ENCODE peak calls at places on chromosomes 7 and 10, in seven cellular contexts. A is mammary epithelial cell, Q is PC-9, P is PC-3, Z is transverse colon, K is fibroblast of lung, U is neural progenitor cell. O is an unnamed sample.

GRCh38 chr7:65988084-65988483 is 6.1 kb upstream of the GUSB start:
- DNase-seq in A (no peak), Q (no peak), P (no peak), Z (no peak), K (no peak), U (no peak), O (no peak)

GRCh38 chr7:4797858-4798705 is 22.7 kb downstream of the AP5Z1 start:
- DNase-seq in A (no peak), Q (peak; percentile 62), P (peak; percentile 68), Z (peak; percentile 42), K (peak; percentile 10), U (peak; percentile 83), O (no peak)

GRCh38 chr10:60827791-60828488 is 49.7 kb downstream of the CDK1 start:
- DNase-seq in A (peak; percentile 23), Q (no peak), P (peak; percentile 66), Z (no peak), K (peak; percentile 94), U (no peak), O (peak; percentile 55)

GRCh38 chr10:133529576-133529946 is 2.4 kb downstream of the CYP2E1 start:
- DNase-seq in A (no peak), Q (no peak), P (no peak), Z (no peak), K (no peak), U (no peak), O (no peak)

GRCh38 chr7:41027428-41028115 is 675.3 kb downstream of the INHBA start:
- DNase-seq in A (peak; percentile 83), Q (peak; percentile 53), P (peak; percentile 88), Z (no peak), K (peak; percentile 100), U (no peak), O (peak; percentile 95)

GRCh38 chr7:157007470-157008066 is 2.9 kb downstream of the MNX1 start:
- DNase-seq in A (no peak), Q (no peak), P (no peak), Z (peak; percentile 66), K (no peak), U (peak; percentile 40), O (no peak)

GRCh38 chr7:66306243-66306642 is 101.1 kb downstream of the TPST1 start:
- DNase-seq in A (peak; percentile 84), Q (peak; percentile 46), P (peak; percentile 84), Z (no peak), K (peak; percentile 39), U (no peak), O (peak; percentile 60)

GRCh38 chr10:43202657-43203490 is 64.0 kb downstream of the RASGEF1A start:
- DNase-seq in A (no peak), Q (peak; percentile 67), P (no peak), Z (peak; percentile 46), K (no peak), U (peak; percentile 74), O (no peak)

GRCh38 chr10:95242581-95243317 is 48.1 kb downstream of the PDLIM1 start:
- DNase-seq in A (no peak), Q (peak; percentile 41), P (peak; percentile 73), Z (no peak), K (peak; percentile 48), U (peak; percentile 74), O (no peak)

GRCh38 chr10:71714055-71714454 is 5.5 kb downstream of the C10orf105 start:
- DNase-seq in A (no peak), Q (no peak), P (no peak), Z (no peak), K (no peak), U (no peak), O (no peak)

DNA sequence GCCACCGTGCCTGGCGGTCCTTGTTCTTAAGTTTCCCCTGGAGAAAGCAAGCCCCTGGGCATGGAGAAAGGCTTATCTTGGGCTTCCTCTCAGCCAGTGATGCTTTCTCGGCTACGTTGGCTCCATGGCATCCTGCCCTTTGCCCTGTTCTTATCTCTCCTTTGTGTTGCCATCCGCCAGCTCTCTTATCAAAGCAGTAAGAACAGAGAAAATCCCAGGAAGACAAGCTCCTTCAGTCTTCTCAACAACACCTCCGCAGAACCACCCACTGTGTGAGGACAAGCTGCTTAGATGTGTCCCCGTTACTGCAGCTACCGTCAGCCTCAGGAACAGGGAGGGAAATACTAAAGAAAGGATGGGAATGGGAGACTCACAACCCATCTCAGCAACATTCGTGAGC is 3.3 kb downstream of the PLEKHS1 start:
- DNase-seq in A (no peak), Q (no peak), P (no peak), Z (peak; percentile 67), K (no peak), U (peak; percentile 34), O (no peak)
- H3K27ac ChIP-seq in A (no peak overlapping the region), Q (no peak overlapping the region), P (no peak overlapping the region), Z (peak overlapping the region; percentile 80), K (no peak overlapping the region), U (no peak overlapping the region), O (no peak overlapping the region)

GRCh38 chr10:80537086-80537704 is 507 bp upstream of the SH2D4B start:
- DNase-seq in A (no peak), Q (no peak), P (no peak), Z (no peak), K (no peak), U (peak; percentile 31), O (no peak)

GRCh38 chr10:80538481-80539185 is 931 bp downstream of the SH2D4B start:
- DNase-seq in A (no peak), Q (no peak), P (no peak), Z (no peak), K (no peak), U (no peak), O (no peak)

GRCh38 chr10:80536361-80536835 is 1.3 kb upstream of the SH2D4B start:
- DNase-seq in A (no peak), Q (no peak), P (no peak), Z (no peak), K (no peak), U (no peak), O (no peak)

GRCh38 chr10:80537705-80538480 is at the start of gene SH2D4B:
- DNase-seq in A (no peak), Q (no peak), P (no peak), Z (no peak), K (no peak), U (peak; percentile 27), O (no peak)

GRCh38 chr10:80535671-80536360 is 1.9 kb upstream of the SH2D4B start:
- DNase-seq in A (peak; percentile 34), Q (peak; percentile 80), P (no peak), Z (peak; percentile 85), K (peak; percentile 14), U (peak; percentile 41), O (peak; percentile 45)
- TF ChIP-seq CTCF in A (peak; percentile 72), Q (peak; percentile 89), P (no peak), Z (peak; percentile 63), K (peak; percentile 32), U (peak; percentile 42), O (peak; percentile 90)

DNA sequence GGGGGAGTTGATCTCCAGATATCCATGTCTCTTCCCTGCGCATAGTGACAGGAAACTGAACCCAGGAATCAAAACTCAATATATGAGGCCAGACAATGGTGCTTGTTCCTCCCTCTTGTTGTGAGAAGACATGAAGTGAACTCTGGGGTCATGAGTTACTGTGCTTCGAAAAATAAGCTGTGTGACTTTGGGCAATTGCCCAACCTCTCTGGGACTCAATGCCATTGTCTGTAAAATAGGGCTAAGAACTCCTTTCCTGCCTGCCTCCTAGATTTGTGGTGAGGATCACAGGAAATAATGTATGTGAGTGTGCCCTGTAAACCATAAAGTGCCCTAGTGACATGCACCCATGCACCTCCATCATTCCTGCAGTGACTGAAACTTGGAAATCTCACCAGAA is 48.4 kb downstream of the SYPL1 start:
- DNase-seq in A (no peak), Q (no peak), P (no peak), Z (no peak), K (no peak), U (no peak), O (no peak)
- H3K4me1 ChIP-seq in A (peaks cover 75% of the 10 kb centered on the region), Q (peaks cover 84% of the 10 kb centered on the region), P (peaks cover 57% of the 10 kb centered on the region), Z (peaks cover 57% of the 10 kb centered on the region), K (peaks cover 8% of the 10 kb centered on the region), U (peaks cover 29% of the 10 kb centered on the region), O (peaks cover 30% of the 10 kb centered on the region)

DNA sequence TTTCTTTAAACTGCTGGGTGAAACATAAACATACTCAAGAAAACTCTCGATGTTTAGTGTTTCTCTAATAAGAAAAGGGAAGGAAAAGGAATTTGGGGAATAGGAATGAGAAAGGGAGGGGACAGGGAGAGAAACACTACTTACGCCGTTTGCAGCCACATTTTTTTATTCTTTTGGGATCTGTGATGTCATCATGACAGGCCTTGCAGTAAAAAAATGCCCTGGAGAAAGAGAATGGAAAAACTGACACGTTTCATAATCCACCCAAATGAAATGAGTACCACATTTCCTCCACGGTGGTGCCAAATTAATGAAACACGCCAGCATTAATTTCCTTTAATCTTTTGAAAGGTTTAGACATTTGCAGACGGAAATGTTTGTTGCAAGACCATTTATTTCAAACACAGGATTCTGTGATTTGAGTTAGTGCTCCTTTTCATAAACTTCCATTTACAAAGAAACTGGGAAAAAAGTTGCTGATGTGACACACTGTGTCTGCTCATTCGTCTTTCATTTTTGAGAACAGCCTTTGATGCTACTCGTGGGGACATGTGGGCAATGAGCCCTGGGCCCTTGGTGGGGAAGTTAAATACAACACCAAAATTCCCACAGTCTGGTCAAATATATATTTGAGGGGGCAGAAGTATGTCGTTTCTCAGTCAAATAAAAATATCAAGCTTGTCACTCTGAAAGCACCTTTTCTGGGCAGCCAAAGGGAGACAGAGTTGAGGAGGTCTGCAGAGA is 625.6 kb downstream of the KCNMA1 start:
- DNase-seq in A (no peak), Q (no peak), P (no peak), Z (no peak), K (no peak), U (no peak), O (no peak)
- H3K27ac ChIP-seq in A (no peak overlapping the region), Q (no peak overlapping the region), P (no peak overlapping the region), Z (peak overlapping the region; percentile 66), K (no peak overlapping the region), U (no peak overlapping the region), O (no peak overlapping the region)

O was measured in foreskin keratinocyte.